ENCODE peak calls at places on chromosomes 1 and 21, in six cellular contexts. D is sigmoid colon, P is cardiac muscle cell, F is adrenal gland, M is ovary, J is lower lobe of right lung. Q is an unnamed sample. For H3K4me1, the result is how much of the 10 kb centered on the place peaks cover.

GRCh38 chr1:154941332-154941995 is 4.9 kb upstream of the PMVK start:
- DNase-seq in D (no peak), P (no peak), F (peak), M (peak), J (no peak), Q (no peak)

GRCh38 chr1:18542351-18542750 is 61.6 kb downstream of the KLHDC7A start:
- DNase-seq in D (no peak), P (no peak), F (no peak), M (no peak), J (no peak), Q (no peak)

GRCh38 chr1:232260861-232261260 is 369.1 kb downstream of the SIPA1L2 start:
- DNase-seq in D (no peak), P (no peak), F (no peak), M (no peak), J (no peak), Q (no peak)

GRCh38 chr1:37575692-37576091 is 19.0 kb downstream of the DNALI1 start:
- DNase-seq in D (no peak), P (peak), F (no peak), M (no peak), J (no peak), Q (no peak)

GRCh38 chr1:201169203-201169602 is 14.9 kb upstream of the TMEM9 start:
- DNase-seq in D (no peak), P (no peak), F (no peak), M (no peak), J (no peak), Q (no peak)

GRCh38 chr1:26352338-26352679 is 1.6 kb downstream of the CRYBG2 start:
- DNase-seq in D (no peak), P (no peak), F (no peak), M (no peak), J (no peak), Q (no peak)

GRCh38 chr1:66867501-66867900 is 57.2 kb downstream of the DNAI4 start:
- DNase-seq in D (no peak), P (no peak), F (no peak), M (no peak), J (no peak), Q (no peak)

GRCh38 chr21:41156128-41156527 is 11.8 kb upstream of the BACE2 start:
- DNase-seq in D (peak), P (no peak), F (no peak), M (no peak), J (no peak), Q (no peak)

GRCh38 chr1:8604041-8604942 is 213.1 kb downstream of the RERE start:
- DNase-seq in D (no peak), P (no peak), F (no peak), M (no peak), J (no peak), Q (no peak)

GRCh38 chr1:212607206-212607923 is 1.2 kb upstream of the ATF3 start:
- DNase-seq in D (peak), P (no peak), F (peak), M (peak), J (peak), Q (peak)

GRCh38 chr21:46152939-46153258 is 2.5 kb downstream of the FTCD start:
- DNase-seq in D (peak), P (no peak), F (no peak), M (peak), J (no peak), Q (no peak)

GRCh38 chr1:188170446-188170845 is 1341.7 kb downstream of the PLA2G4A start:
- DNase-seq in D (no peak), P (no peak), F (no peak), M (no peak), J (no peak), Q (no peak)

GRCh38 chr1:25683177-25683576 is 66.6 kb downstream of the MAN1C1 start:
- DNase-seq in D (no peak), P (no peak), F (no peak), M (no peak), J (no peak), Q (no peak)

GRCh38 chr1:239909894-239910293 is 181.8 kb upstream of the FMN2 start:
- DNase-seq in D (peak), P (peak), F (no peak), M (no peak), J (peak), Q (no peak)

GRCh38 chr1:87632232-87632631 is 303.6 kb downstream of the LMO4 start:
- DNase-seq in D (no peak), P (no peak), F (no peak), M (no peak), J (no peak), Q (no peak)

GRCh38 chr1:1752671-1753606 is 25.3 kb downstream of the NADK start:
- DNase-seq in D (no peak), P (no peak), F (no peak), M (no peak), J (no peak), Q (no peak)
- TF ChIP-seq CTCF in D (no peak), P (no peak), F (no peak), M (no peak), J (no peak), Q (no peak)

GRCh38 chr21:38910390-38911008 is 104.8 kb downstream of the ETS2 start:
- DNase-seq in D (no peak), P (no peak), F (peak), M (no peak), J (no peak), Q (no peak)

GRCh38 chr21:38909929-38910328 is 104.2 kb downstream of the ETS2 start:
- DNase-seq in D (no peak), P (no peak), F (no peak), M (no peak), J (no peak), Q (no peak)

GRCh38 chr21:38908537-38908936 is 102.8 kb downstream of the ETS2 start:
- DNase-seq in D (no peak), P (no peak), F (no peak), M (no peak), J (no peak), Q (no peak)

GRCh38 chr21:38911523-38912354 is 106.0 kb downstream of the ETS2 start:
- DNase-seq in D (no peak), P (no peak), F (no peak), M (no peak), J (no peak), Q (no peak)

GRCh38 chr21:38909109-38909508 is 103.4 kb downstream of the ETS2 start:
- DNase-seq in D (no peak), P (no peak), F (no peak), M (no peak), J (no peak), Q (no peak)
- H3K27ac ChIP-seq in D (peak), P (no peak), F (no peak), M (no peak), J (no peak), Q (peak)

GRCh38 chr21:14096172-14096571 is 114.6 kb downstream of the LIPI start:
- DNase-seq in D (peak), P (no peak), F (no peak), M (no peak), J (no peak), Q (no peak)

GRCh38 chr21:14097881-14098499 is 112.8 kb downstream of the LIPI start:
- DNase-seq in D (peak), P (no peak), F (no peak), M (no peak), J (no peak), Q (no peak)

GRCh38 chr21:14092834-14093560 is 117.8 kb downstream of the LIPI start:
- DNase-seq in D (peak), P (no peak), F (no peak), M (no peak), J (no peak), Q (no peak)

GRCh38 chr21:14096577-14096976 is 114.2 kb downstream of the LIPI start:
- DNase-seq in D (peak), P (no peak), F (no peak), M (no peak), J (no peak), Q (no peak)

GRCh38 chr21:14095021-14095420 is 115.7 kb downstream of the LIPI start:
- DNase-seq in D (peak), P (no peak), F (no peak), M (no peak), J (no peak), Q (no peak)
- H3K4me1 ChIP-seq in D (under half), P (under half), F (under half), M (under half), J (under half), Q (under half)

GRCh38 chr1:28091043-28091781 is 2.8 kb upstream of the EYA3 start:
- DNase-seq in D (no peak), P (peak), F (peak), M (peak), J (peak), Q (peak)

GRCh38 chr1:28086651-28087050 is 1.8 kb downstream of the EYA3 start:
- DNase-seq in D (no peak), P (no peak), F (no peak), M (no peak), J (no peak), Q (no peak)

GRCh38 chr1:28088168-28088961 is at the start of gene EYA3:
- DNase-seq in D (peak), P (peak), F (peak), M (peak), J (peak), Q (peak)

GRCh38 chr1:28085129-28085528 is 3.3 kb downstream of the EYA3 start:
- DNase-seq in D (no peak), P (no peak), F (no peak), M (no peak), J (no peak), Q (no peak)

GRCh38 chr1:28087614-28088167 is 719 bp downstream of the EYA3 start:
- DNase-seq in D (no peak), P (no peak), F (no peak), M (no peak), J (no peak), Q (no peak)
- TF ChIP-seq CTCF in D (no peak), P (no peak), F (no peak), M (no peak), J (no peak), Q (no peak)

GRCh38 chr1:77245724-77246294 is 26.6 kb upstream of the PIGK start:
- DNase-seq in D (no peak), P (no peak), F (no peak), M (no peak), J (no peak), Q (no peak)
- H3K27ac ChIP-seq in D (no peak), P (no peak), F (no peak), M (no peak), J (no peak), Q (no peak)

Q was measured in uterus.